ENCODE peak calls at places on chromosomes 1 and 21, in ten cellular contexts. One of them, this sample, is unnamed. For H3K9me3 and H3K4me1, the result is how much of the 10 kb centered on the place peaks cover.

GRCh38 chr1:112508242-112509004 is at the start of gene WNT2B:
- DNase-seq in kidney: peak
- DNase-seq in HCT116: no peak
- DNase-seq in psoas muscle: peak
- DNase-seq in IMR-90: no peak
- DNase-seq in A549: no peak
- DNase-seq in hepatocyte: peak
- DNase-seq in stomach: peak
- DNase-seq in Caco-2: peak
- DNase-seq in tibial nerve: no peak
- DNase-seq in this sample: peak

GRCh38 chr1:150072959-150073358 is 5.4 kb downstream of the VPS45 start:
- DNase-seq in hepatocyte: no peak
- DNase-seq in A549: peak
- DNase-seq in psoas muscle: no peak
- DNase-seq in HCT116: peak
- DNase-seq in Caco-2: no peak
- DNase-seq in stomach: no peak
- DNase-seq in kidney: no peak
- DNase-seq in tibial nerve: no peak
- DNase-seq in IMR-90: peak
- DNase-seq in this sample: no peak

GRCh38 chr1:234924450-234925355 is 203.9 kb downstream of the TOMM20 start:
- DNase-seq in stomach: no peak
- DNase-seq in HCT116: no peak
- DNase-seq in kidney: no peak
- DNase-seq in IMR-90: no peak
- DNase-seq in tibial nerve: no peak
- DNase-seq in A549: no peak
- DNase-seq in hepatocyte: no peak
- DNase-seq in Caco-2: no peak
- DNase-seq in psoas muscle: no peak
- DNase-seq in this sample: no peak

GRCh38 chr1:3774503-3775247 is 2.1 kb downstream of the SMIM1 start:
- DNase-seq in IMR-90: no peak
- DNase-seq in hepatocyte: no peak
- DNase-seq in kidney: peak
- DNase-seq in tibial nerve: no peak
- DNase-seq in stomach: no peak
- DNase-seq in psoas muscle: no peak
- DNase-seq in A549: no peak
- DNase-seq in HCT116: no peak
- DNase-seq in Caco-2: no peak
- DNase-seq in this sample: no peak

GRCh38 chr1:153662269-153662668 is 3.8 kb downstream of the SNAPIN start:
- DNase-seq in A549: no peak
- DNase-seq in hepatocyte: no peak
- DNase-seq in kidney: no peak
- DNase-seq in Caco-2: no peak
- DNase-seq in IMR-90: no peak
- DNase-seq in tibial nerve: no peak
- DNase-seq in psoas muscle: no peak
- DNase-seq in stomach: no peak
- DNase-seq in HCT116: no peak
- DNase-seq in this sample: no peak

GRCh38 chr1:108199231-108199657 is 899 bp downstream of the SLC25A24 start:
- DNase-seq in kidney: no peak
- DNase-seq in A549: peak
- DNase-seq in tibial nerve: no peak
- DNase-seq in stomach: no peak
- DNase-seq in hepatocyte: peak
- DNase-seq in IMR-90: peak
- DNase-seq in HCT116: peak
- DNase-seq in Caco-2: peak
- DNase-seq in psoas muscle: no peak
- DNase-seq in this sample: no peak

GRCh38 chr1:59232209-59232608 is 64.7 kb upstream of the FGGY start:
- DNase-seq in IMR-90: peak
- DNase-seq in Caco-2: no peak
- DNase-seq in psoas muscle: no peak
- DNase-seq in A549: no peak
- DNase-seq in HCT116: no peak
- DNase-seq in kidney: no peak
- DNase-seq in tibial nerve: no peak
- DNase-seq in hepatocyte: peak
- DNase-seq in stomach: peak
- DNase-seq in this sample: no peak

GRCh38 chr21:21003701-21004100 is 5.5 kb downstream of the NCAM2 start:
- DNase-seq in IMR-90: peak
- DNase-seq in stomach: no peak
- DNase-seq in HCT116: peak
- DNase-seq in kidney: no peak
- DNase-seq in hepatocyte: peak
- DNase-seq in tibial nerve: no peak
- DNase-seq in Caco-2: peak
- DNase-seq in A549: peak
- DNase-seq in psoas muscle: no peak
- DNase-seq in this sample: no peak

GRCh38 chr1:156155760-156156495 is 2.5 kb downstream of the SEMA4A start:
- DNase-seq in tibial nerve: no peak
- DNase-seq in stomach: no peak
- DNase-seq in IMR-90: no peak
- DNase-seq in A549: no peak
- DNase-seq in psoas muscle: no peak
- DNase-seq in kidney: no peak
- DNase-seq in Caco-2: no peak
- DNase-seq in hepatocyte: no peak
- DNase-seq in HCT116: no peak
- DNase-seq in this sample: no peak

GRCh38 chr1:116273042-116273783 is 99.8 kb upstream of the ATP1A1 start:
- DNase-seq in Caco-2: peak
- DNase-seq in IMR-90: no peak
- DNase-seq in kidney: no peak
- DNase-seq in A549: no peak
- DNase-seq in tibial nerve: no peak
- DNase-seq in psoas muscle: peak
- DNase-seq in stomach: no peak
- DNase-seq in HCT116: no peak
- DNase-seq in hepatocyte: peak
- DNase-seq in this sample: no peak

GRCh38 chr1:205587576-205587975 is 44.2 kb downstream of the ELK4 start:
- DNase-seq in Caco-2: no peak
- DNase-seq in IMR-90: no peak
- DNase-seq in kidney: peak
- DNase-seq in hepatocyte: no peak
- DNase-seq in tibial nerve: no peak
- DNase-seq in A549: no peak
- DNase-seq in HCT116: no peak
- DNase-seq in psoas muscle: no peak
- DNase-seq in stomach: no peak
- DNase-seq in this sample: no peak

GRCh38 chr1:183349201-183349711 is 68.9 kb downstream of the NMNAT2 start:
- DNase-seq in hepatocyte: peak
- DNase-seq in HCT116: no peak
- DNase-seq in A549: no peak
- DNase-seq in stomach: no peak
- DNase-seq in tibial nerve: no peak
- DNase-seq in IMR-90: peak
- DNase-seq in Caco-2: no peak
- DNase-seq in kidney: no peak
- DNase-seq in psoas muscle: no peak
- DNase-seq in this sample: no peak

GRCh38 chr1:214549604-214550338 is 1.6 kb downstream of the PTPN14 start:
- DNase-seq in A549: peak
- DNase-seq in tibial nerve: no peak
- DNase-seq in stomach: no peak
- DNase-seq in IMR-90: peak
- DNase-seq in psoas muscle: no peak
- DNase-seq in hepatocyte: peak
- DNase-seq in kidney: no peak
- DNase-seq in Caco-2: peak
- DNase-seq in HCT116: no peak
- DNase-seq in this sample: no peak

GRCh38 chr1:157095091-157095490 is 4.5 kb downstream of the ETV3L start:
- DNase-seq in kidney: no peak
- DNase-seq in psoas muscle: no peak
- DNase-seq in IMR-90: no peak
- DNase-seq in hepatocyte: no peak
- DNase-seq in tibial nerve: no peak
- DNase-seq in A549: no peak
- DNase-seq in stomach: no peak
- DNase-seq in Caco-2: no peak
- DNase-seq in HCT116: no peak
- DNase-seq in this sample: no peak

DNA sequence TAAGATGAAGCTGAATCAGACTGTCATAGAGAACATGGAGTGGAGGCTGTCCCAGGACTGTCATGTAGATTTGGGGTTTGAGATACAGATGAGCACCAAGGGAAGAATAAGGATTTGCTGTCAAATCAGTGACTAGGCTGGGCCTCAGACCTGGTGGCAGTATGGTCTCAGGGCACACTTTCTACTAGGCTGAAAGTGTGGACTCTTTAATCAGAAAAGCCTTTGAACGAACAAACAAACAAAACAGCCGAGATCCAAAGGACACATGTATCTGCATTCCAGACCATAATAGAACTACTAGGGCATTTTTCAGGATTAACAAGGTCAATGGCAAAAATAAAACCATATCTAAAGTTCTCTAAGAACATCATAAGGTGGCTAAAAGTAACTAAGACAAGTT is 2.9 kb downstream of the OR10J1 start:
- DNase-seq in psoas muscle: no peak
- DNase-seq in tibial nerve: no peak
- DNase-seq in Caco-2: no peak
- DNase-seq in IMR-90: no peak
- DNase-seq in HCT116: no peak
- DNase-seq in hepatocyte: no peak
- DNase-seq in A549: no peak
- DNase-seq in kidney: no peak
- DNase-seq in stomach: no peak
- DNase-seq in this sample: no peak
- H3K9me3 ChIP-seq in psoas muscle: under half
- H3K9me3 ChIP-seq in tibial nerve: under half
- H3K9me3 ChIP-seq in Caco-2: under half
- H3K9me3 ChIP-seq in IMR-90: under half
- H3K9me3 ChIP-seq in HCT116: under half
- H3K9me3 ChIP-seq in hepatocyte: under half
- H3K9me3 ChIP-seq in A549: under half
- H3K9me3 ChIP-seq in kidney: under half
- H3K9me3 ChIP-seq in stomach: under half
- H3K9me3 ChIP-seq in this sample: under half

GRCh38 chr1:13826591-13826990 is 126.6 kb downstream of the PRDM2 start:
- DNase-seq in HCT116: no peak
- DNase-seq in kidney: no peak
- DNase-seq in stomach: no peak
- DNase-seq in psoas muscle: no peak
- DNase-seq in Caco-2: no peak
- DNase-seq in tibial nerve: no peak
- DNase-seq in IMR-90: no peak
- DNase-seq in A549: no peak
- DNase-seq in hepatocyte: peak
- DNase-seq in this sample: no peak

GRCh38 chr1:13829152-13829769 is 129.3 kb downstream of the PRDM2 start:
- DNase-seq in psoas muscle: no peak
- DNase-seq in kidney: no peak
- DNase-seq in tibial nerve: no peak
- DNase-seq in HCT116: peak
- DNase-seq in stomach: no peak
- DNase-seq in IMR-90: no peak
- DNase-seq in A549: no peak
- DNase-seq in Caco-2: no peak
- DNase-seq in hepatocyte: no peak
- DNase-seq in this sample: no peak

GRCh38 chr1:13830616-13831280 is 130.8 kb downstream of the PRDM2 start:
- DNase-seq in tibial nerve: no peak
- DNase-seq in kidney: no peak
- DNase-seq in HCT116: no peak
- DNase-seq in hepatocyte: no peak
- DNase-seq in IMR-90: peak
- DNase-seq in Caco-2: no peak
- DNase-seq in stomach: no peak
- DNase-seq in psoas muscle: no peak
- DNase-seq in A549: no peak
- DNase-seq in this sample: peak

GRCh38 chr1:13830170-13830569 is 130.2 kb downstream of the PRDM2 start:
- DNase-seq in HCT116: no peak
- DNase-seq in Caco-2: no peak
- DNase-seq in IMR-90: no peak
- DNase-seq in hepatocyte: no peak
- DNase-seq in stomach: no peak
- DNase-seq in A549: no peak
- DNase-seq in psoas muscle: no peak
- DNase-seq in kidney: no peak
- DNase-seq in tibial nerve: no peak
- DNase-seq in this sample: no peak

GRCh38 chr1:13828454-13829151 is 128.6 kb downstream of the PRDM2 start:
- DNase-seq in stomach: peak
- DNase-seq in tibial nerve: no peak
- DNase-seq in hepatocyte: peak
- DNase-seq in kidney: no peak
- DNase-seq in HCT116: peak
- DNase-seq in A549: peak
- DNase-seq in IMR-90: no peak
- DNase-seq in psoas muscle: no peak
- DNase-seq in Caco-2: peak
- DNase-seq in this sample: peak
- TF ChIP-seq CTCF in stomach: no peak
- TF ChIP-seq CTCF in tibial nerve: peak
- TF ChIP-seq CTCF in hepatocyte: peak
- TF ChIP-seq CTCF in kidney: peak
- TF ChIP-seq CTCF in HCT116: peak
- TF ChIP-seq CTCF in A549: peak
- TF ChIP-seq CTCF in IMR-90: peak
- TF ChIP-seq CTCF in psoas muscle: peak
- TF ChIP-seq CTCF in Caco-2: peak
- TF ChIP-seq CTCF in this sample: peak

DNA sequence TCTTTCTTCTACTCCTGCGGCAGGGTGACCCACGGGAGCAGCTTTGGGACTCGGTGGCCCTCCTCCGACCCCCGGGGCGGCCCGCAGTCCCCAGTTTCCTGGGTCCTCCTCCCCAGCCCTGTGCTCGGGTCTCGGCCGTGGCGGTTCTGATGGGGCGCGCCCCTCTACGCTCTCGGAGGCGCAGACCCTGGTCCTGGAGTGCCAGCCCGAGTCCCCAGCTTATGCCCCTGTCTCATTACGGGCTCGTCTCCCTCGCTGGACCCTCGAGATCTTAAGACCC is 430 bp downstream of the BTG2 start:
- DNase-seq in kidney: no peak
- DNase-seq in Caco-2: no peak
- DNase-seq in stomach: no peak
- DNase-seq in HCT116: no peak
- DNase-seq in psoas muscle: no peak
- DNase-seq in IMR-90: no peak
- DNase-seq in hepatocyte: no peak
- DNase-seq in A549: no peak
- DNase-seq in tibial nerve: no peak
- DNase-seq in this sample: no peak
- H3K4me1 ChIP-seq in kidney: under half
- H3K4me1 ChIP-seq in Caco-2: under half
- H3K4me1 ChIP-seq in stomach: under half
- H3K4me1 ChIP-seq in HCT116: under half
- H3K4me1 ChIP-seq in psoas muscle: under half
- H3K4me1 ChIP-seq in IMR-90: under half
- H3K4me1 ChIP-seq in hepatocyte: under half
- H3K4me1 ChIP-seq in A549: under half
- H3K4me1 ChIP-seq in tibial nerve: under half
- H3K4me1 ChIP-seq in this sample: half or more

GRCh38 chr1:5771788-5772187 is 220.4 kb downstream of the NPHP4 start:
- DNase-seq in kidney: no peak
- DNase-seq in IMR-90: no peak
- DNase-seq in A549: no peak
- DNase-seq in psoas muscle: no peak
- DNase-seq in Caco-2: no peak
- DNase-seq in stomach: no peak
- DNase-seq in tibial nerve: no peak
- DNase-seq in HCT116: no peak
- DNase-seq in hepatocyte: no peak
- DNase-seq in this sample: no peak
- H3K9me3 ChIP-seq in kidney: under half
- H3K9me3 ChIP-seq in IMR-90: under half
- H3K9me3 ChIP-seq in A549: under half
- H3K9me3 ChIP-seq in psoas muscle: under half
- H3K9me3 ChIP-seq in Caco-2: under half
- H3K9me3 ChIP-seq in stomach: under half
- H3K9me3 ChIP-seq in tibial nerve: under half
- H3K9me3 ChIP-seq in HCT116: under half
- H3K9me3 ChIP-seq in hepatocyte: under half
- H3K9me3 ChIP-seq in this sample: under half